ENCODE peak calls at places on chromosomes 1 and 21, in ten cellular contexts. One of them, this sample, is unnamed.
A peak's percentile ranks its signal among the peaks of the same experiment; 100 is the strongest.

GRCh38 chr21:35727830-35728229 is 332.5 kb downstream of the SETD4 start:
- DNase-seq in A549: no peak
- DNase-seq in colonic mucosa: no peak
- DNase-seq in uterus: no peak
- DNase-seq in left lung: no peak
- DNase-seq in brain microvascular endothelial cell: no peak
- DNase-seq in tibial artery: no peak
- DNase-seq in HCT116: no peak
- DNase-seq in A673: no peak
- DNase-seq in AG04450: no peak
- DNase-seq in this sample: no peak

GRCh38 chr1:169487153-169487552 is 1.4 kb upstream of the SLC19A2 start:
- DNase-seq in A673: peak; percentile 25
- DNase-seq in tibial artery: no peak
- DNase-seq in left lung: no peak
- DNase-seq in brain microvascular endothelial cell: no peak
- DNase-seq in HCT116: no peak
- DNase-seq in colonic mucosa: no peak
- DNase-seq in AG04450: no peak
- DNase-seq in uterus: no peak
- DNase-seq in A549: no peak
- DNase-seq in this sample: no peak

GRCh38 chr1:208499021-208499420 is 254.8 kb upstream of the PLXNA2 start:
- DNase-seq in A549: no peak
- DNase-seq in colonic mucosa: no peak
- DNase-seq in A673: no peak
- DNase-seq in left lung: no peak
- DNase-seq in brain microvascular endothelial cell: no peak
- DNase-seq in uterus: no peak
- DNase-seq in AG04450: no peak
- DNase-seq in HCT116: no peak
- DNase-seq in tibial artery: no peak
- DNase-seq in this sample: no peak

GRCh38 chr21:44323591-44323990 is 15.6 kb downstream of the CFAP410 start:
- DNase-seq in tibial artery: no peak
- DNase-seq in colonic mucosa: no peak
- DNase-seq in left lung: peak; percentile 72
- DNase-seq in brain microvascular endothelial cell: no peak
- DNase-seq in uterus: no peak
- DNase-seq in A549: no peak
- DNase-seq in AG04450: no peak
- DNase-seq in HCT116: no peak
- DNase-seq in A673: no peak
- DNase-seq in this sample: no peak

GRCh38 chr1:44170281-44170823 is 28.9 kb upstream of the KLF18 start:
- DNase-seq in AG04450: no peak
- DNase-seq in HCT116: no peak
- DNase-seq in colonic mucosa: no peak
- DNase-seq in A549: no peak
- DNase-seq in uterus: no peak
- DNase-seq in tibial artery: no peak
- DNase-seq in left lung: no peak
- DNase-seq in A673: no peak
- DNase-seq in brain microvascular endothelial cell: no peak
- DNase-seq in this sample: no peak

GRCh38 chr21:42970946-42971653 is 3.3 kb upstream of the PKNOX1 start:
- DNase-seq in tibial artery: no peak
- DNase-seq in AG04450: no peak
- DNase-seq in uterus: no peak
- DNase-seq in brain microvascular endothelial cell: no peak
- DNase-seq in A673: no peak
- DNase-seq in HCT116: no peak
- DNase-seq in A549: no peak
- DNase-seq in colonic mucosa: no peak
- DNase-seq in left lung: no peak
- DNase-seq in this sample: no peak

GRCh38 chr1:3079381-3080093 is 10.5 kb downstream of the PRDM16 start:
- DNase-seq in A549: no peak
- DNase-seq in left lung: peak; percentile 73
- DNase-seq in tibial artery: no peak
- DNase-seq in AG04450: no peak
- DNase-seq in HCT116: no peak
- DNase-seq in colonic mucosa: no peak
- DNase-seq in uterus: no peak
- DNase-seq in A673: no peak
- DNase-seq in brain microvascular endothelial cell: no peak
- DNase-seq in this sample: no peak

GRCh38 chr1:37872692-37873091 is 13.3 kb upstream of the MTF1 start:
- DNase-seq in AG04450: no peak
- DNase-seq in uterus: no peak
- DNase-seq in A549: no peak
- DNase-seq in tibial artery: no peak
- DNase-seq in brain microvascular endothelial cell: no peak
- DNase-seq in HCT116: no peak
- DNase-seq in A673: no peak
- DNase-seq in colonic mucosa: no peak
- DNase-seq in left lung: no peak
- DNase-seq in this sample: no peak

GRCh38 chr1:17434591-17434990 is 4.9 kb downstream of the RCC2 start:
- DNase-seq in brain microvascular endothelial cell: no peak
- DNase-seq in HCT116: no peak
- DNase-seq in left lung: peak; percentile 35
- DNase-seq in AG04450: no peak
- DNase-seq in tibial artery: no peak
- DNase-seq in uterus: no peak
- DNase-seq in A549: no peak
- DNase-seq in A673: no peak
- DNase-seq in colonic mucosa: no peak
- DNase-seq in this sample: no peak

GRCh38 chr1:17438176-17438976 is 1.1 kb downstream of the RCC2 start:
- DNase-seq in uterus: peak; percentile 38
- DNase-seq in brain microvascular endothelial cell: peak; percentile 40
- DNase-seq in colonic mucosa: peak; percentile 82
- DNase-seq in A549: peak; percentile 61
- DNase-seq in left lung: peak; percentile 92
- DNase-seq in AG04450: no peak
- DNase-seq in A673: peak; percentile 74
- DNase-seq in tibial artery: peak; percentile 49
- DNase-seq in HCT116: no peak
- DNase-seq in this sample: no peak

GRCh38 chr1:17438977-17439249 is 564 bp downstream of the RCC2 start:
- DNase-seq in brain microvascular endothelial cell: no peak
- DNase-seq in uterus: no peak
- DNase-seq in tibial artery: no peak
- DNase-seq in A549: no peak
- DNase-seq in left lung: peak; percentile 73
- DNase-seq in HCT116: no peak
- DNase-seq in AG04450: no peak
- DNase-seq in A673: no peak
- DNase-seq in colonic mucosa: peak; percentile 32
- DNase-seq in this sample: no peak

GRCh38 chr1:17437260-17438175 is 2.0 kb downstream of the RCC2 start:
- DNase-seq in A673: peak; percentile 73
- DNase-seq in A549: peak; percentile 35
- DNase-seq in HCT116: no peak
- DNase-seq in tibial artery: no peak
- DNase-seq in colonic mucosa: peak; percentile 38
- DNase-seq in uterus: peak; percentile 45
- DNase-seq in brain microvascular endothelial cell: no peak
- DNase-seq in left lung: peak; percentile 86
- DNase-seq in AG04450: no peak
- DNase-seq in this sample: no peak

DNA sequence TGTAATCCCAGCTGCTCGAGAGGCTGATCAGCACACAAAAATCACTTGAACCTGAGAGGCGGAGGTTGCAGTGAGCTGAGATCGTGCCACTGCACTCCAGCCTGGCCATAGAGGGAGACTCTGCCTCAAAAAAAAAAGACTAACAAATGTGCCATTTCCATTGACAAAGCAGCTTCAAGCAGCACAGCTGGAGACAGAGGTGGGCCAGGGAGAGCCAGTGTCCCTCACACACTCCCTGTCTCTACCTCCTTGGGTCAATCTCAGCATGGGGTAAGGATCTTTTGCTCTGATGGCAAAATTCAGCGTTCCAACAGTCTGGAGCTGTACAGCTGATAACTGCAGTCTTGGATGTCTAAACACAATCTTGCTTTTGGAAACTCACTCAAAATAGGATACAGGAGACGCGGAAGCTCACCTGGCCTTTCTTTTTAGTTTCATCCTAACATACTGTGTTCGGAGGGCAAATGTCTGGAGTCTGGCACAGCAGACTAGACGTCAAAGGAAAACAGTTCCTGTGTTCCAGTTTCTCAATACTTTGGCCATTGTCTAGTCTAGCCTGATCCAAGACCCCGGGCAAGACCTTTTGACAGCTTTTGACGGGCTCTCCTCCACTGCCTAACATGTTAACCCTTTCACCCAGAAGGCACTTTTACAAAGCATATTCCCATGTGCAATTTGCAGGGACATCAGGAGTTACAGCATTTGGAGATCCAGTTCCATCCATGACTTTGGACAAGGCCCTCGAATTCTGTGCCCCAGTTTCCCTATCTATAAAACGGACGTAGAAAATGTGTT is 2.9 kb downstream of the RCC2 start:
- DNase-seq in A549: no peak
- DNase-seq in tibial artery: no peak
- DNase-seq in A673: no peak
- DNase-seq in uterus: no peak
- DNase-seq in AG04450: no peak
- DNase-seq in brain microvascular endothelial cell: no peak
- DNase-seq in HCT116: no peak
- DNase-seq in left lung: no peak
- DNase-seq in colonic mucosa: no peak
- DNase-seq in this sample: no peak
- H3K4me3 ChIP-seq in A549: peak overlapping the region; percentile 98
- H3K4me3 ChIP-seq in tibial artery: peak overlapping the region; percentile 81
- H3K4me3 ChIP-seq in A673: peak overlapping the region; percentile 95
- H3K4me3 ChIP-seq in uterus: peak overlapping the region; percentile 75
- H3K4me3 ChIP-seq in AG04450: peak overlapping the region; percentile 77
- H3K4me3 ChIP-seq in brain microvascular endothelial cell: peak overlapping the region; percentile 78
- H3K4me3 ChIP-seq in HCT116: peak overlapping the region; percentile 98
- H3K4me3 ChIP-seq in left lung: peak overlapping the region; percentile 86
- H3K4me3 ChIP-seq in colonic mucosa: peak overlapping the region; percentile 82
- H3K4me3 ChIP-seq in this sample: peak overlapping the region; percentile 75

GRCh38 chr1:212500986-212501385 is 68.3 kb downstream of the NENF start:
- DNase-seq in AG04450: no peak
- DNase-seq in colonic mucosa: no peak
- DNase-seq in A673: no peak
- DNase-seq in HCT116: no peak
- DNase-seq in left lung: no peak
- DNase-seq in uterus: no peak
- DNase-seq in brain microvascular endothelial cell: no peak
- DNase-seq in A549: no peak
- DNase-seq in tibial artery: no peak
- DNase-seq in this sample: no peak

GRCh38 chr1:212500351-212500750 is 67.6 kb downstream of the NENF start:
- DNase-seq in HCT116: no peak
- DNase-seq in A549: no peak
- DNase-seq in uterus: no peak
- DNase-seq in tibial artery: no peak
- DNase-seq in colonic mucosa: no peak
- DNase-seq in AG04450: no peak
- DNase-seq in A673: no peak
- DNase-seq in left lung: no peak
- DNase-seq in brain microvascular endothelial cell: no peak
- DNase-seq in this sample: no peak

GRCh38 chr1:212506666-212507065 is 73.9 kb downstream of the NENF start:
- DNase-seq in HCT116: no peak
- DNase-seq in colonic mucosa: no peak
- DNase-seq in AG04450: no peak
- DNase-seq in uterus: no peak
- DNase-seq in left lung: no peak
- DNase-seq in brain microvascular endothelial cell: no peak
- DNase-seq in tibial artery: no peak
- DNase-seq in A673: peak; percentile 19
- DNase-seq in A549: no peak
- DNase-seq in this sample: no peak

GRCh38 chr1:212504171-212504803 is 71.6 kb downstream of the NENF start:
- DNase-seq in A673: no peak
- DNase-seq in HCT116: no peak
- DNase-seq in brain microvascular endothelial cell: no peak
- DNase-seq in tibial artery: no peak
- DNase-seq in AG04450: no peak
- DNase-seq in A549: no peak
- DNase-seq in left lung: no peak
- DNase-seq in colonic mucosa: no peak
- DNase-seq in uterus: no peak
- DNase-seq in this sample: no peak

DNA sequence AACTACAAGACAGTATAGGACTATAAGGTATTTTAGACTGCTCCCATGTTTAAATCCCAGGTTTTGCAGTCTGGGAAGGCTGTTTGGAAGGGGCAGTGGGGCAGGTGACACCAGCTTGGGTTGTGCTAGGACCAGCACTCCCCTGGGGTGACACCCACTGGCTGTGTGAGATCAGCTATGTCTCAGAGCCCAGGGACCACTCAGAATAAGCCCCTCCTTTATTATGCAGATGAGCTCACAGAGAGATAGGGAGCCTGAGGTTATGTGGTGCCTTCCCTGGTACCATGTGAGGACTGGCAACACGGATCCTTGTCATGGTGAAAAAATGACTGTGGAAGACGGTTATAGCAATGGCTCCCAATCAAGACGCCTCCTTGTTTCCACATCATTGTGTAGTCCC is 71.0 kb downstream of the NENF start:
- DNase-seq in left lung: no peak
- DNase-seq in AG04450: no peak
- DNase-seq in brain microvascular endothelial cell: no peak
- DNase-seq in HCT116: no peak
- DNase-seq in tibial artery: no peak
- DNase-seq in A673: no peak
- DNase-seq in uterus: no peak
- DNase-seq in A549: no peak
- DNase-seq in colonic mucosa: no peak
- DNase-seq in this sample: no peak
- TF ChIP-seq CTCF in left lung: no peak
- TF ChIP-seq CTCF in AG04450: no peak
- TF ChIP-seq CTCF in brain microvascular endothelial cell: no peak
- TF ChIP-seq CTCF in HCT116: no peak
- TF ChIP-seq CTCF in tibial artery: no peak
- TF ChIP-seq CTCF in A673: no peak
- TF ChIP-seq CTCF in uterus: no peak
- TF ChIP-seq CTCF in A549: no peak
- TF ChIP-seq CTCF in colonic mucosa: no peak
- TF ChIP-seq CTCF in this sample: no peak

GRCh38 chr1:207026177-207026576 is 6.4 kb downstream of the C1orf116 start:
- DNase-seq in brain microvascular endothelial cell: no peak
- DNase-seq in A549: no peak
- DNase-seq in HCT116: no peak
- DNase-seq in uterus: no peak
- DNase-seq in A673: no peak
- DNase-seq in tibial artery: no peak
- DNase-seq in colonic mucosa: no peak
- DNase-seq in left lung: no peak
- DNase-seq in AG04450: no peak
- DNase-seq in this sample: no peak
- H3K4me3 ChIP-seq in brain microvascular endothelial cell: no peak overlapping the region
- H3K4me3 ChIP-seq in A549: peak overlapping the region; percentile 20
- H3K4me3 ChIP-seq in HCT116: no peak overlapping the region
- H3K4me3 ChIP-seq in uterus: no peak overlapping the region
- H3K4me3 ChIP-seq in A673: no peak overlapping the region
- H3K4me3 ChIP-seq in tibial artery: no peak overlapping the region
- H3K4me3 ChIP-seq in colonic mucosa: no peak overlapping the region
- H3K4me3 ChIP-seq in left lung: no peak overlapping the region
- H3K4me3 ChIP-seq in AG04450: no peak overlapping the region
- H3K4me3 ChIP-seq in this sample: no peak overlapping the region

DNA sequence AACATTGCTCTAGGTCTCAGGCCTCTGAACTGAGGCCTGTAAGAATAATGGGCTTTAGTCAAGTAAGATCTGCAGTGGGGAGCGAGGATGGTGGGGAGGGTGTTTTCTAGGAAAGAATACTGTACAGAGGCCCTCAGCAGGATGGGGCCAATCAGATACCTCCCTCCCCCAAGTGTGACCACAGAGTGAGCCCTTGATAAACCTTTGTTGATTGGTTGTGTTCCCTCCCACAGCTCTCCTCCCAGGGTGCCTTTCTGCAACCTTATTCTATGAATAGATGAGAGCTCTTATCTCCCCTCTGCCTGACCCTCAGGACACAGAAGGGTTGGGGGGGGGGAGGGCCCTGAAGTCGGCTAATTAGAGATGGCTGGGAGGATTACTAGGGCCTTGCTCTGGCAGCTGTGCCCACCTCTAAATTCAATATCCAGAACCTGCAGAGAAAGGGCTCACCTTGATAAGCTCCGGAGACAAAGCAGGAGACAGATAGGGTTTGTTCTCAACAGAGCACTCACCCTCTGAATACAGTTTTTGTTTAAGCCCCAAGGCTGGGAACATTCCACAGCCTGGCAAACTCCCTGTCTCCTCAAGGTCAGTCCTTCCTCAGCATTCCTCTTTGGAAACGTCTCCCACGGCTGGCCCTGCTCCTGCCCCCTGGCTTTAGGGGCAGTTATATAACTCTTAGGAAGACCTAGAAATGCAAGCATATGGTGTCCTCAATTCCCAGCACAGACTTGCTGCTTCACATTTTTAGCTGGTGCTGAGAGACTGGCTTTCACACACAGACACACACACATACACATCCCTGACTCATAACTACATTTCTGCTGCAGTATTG is 42.9 kb downstream of the ATP1A1 start:
- DNase-seq in colonic mucosa: peak; percentile 15
- DNase-seq in brain microvascular endothelial cell: no peak
- DNase-seq in A673: no peak
- DNase-seq in AG04450: no peak
- DNase-seq in A549: no peak
- DNase-seq in left lung: no peak
- DNase-seq in uterus: no peak
- DNase-seq in HCT116: no peak
- DNase-seq in tibial artery: no peak
- DNase-seq in this sample: no peak
- TF ChIP-seq CTCF in colonic mucosa: no peak
- TF ChIP-seq CTCF in brain microvascular endothelial cell: peak; percentile 23
- TF ChIP-seq CTCF in A673: no peak
- TF ChIP-seq CTCF in AG04450: no peak
- TF ChIP-seq CTCF in A549: no peak
- TF ChIP-seq CTCF in left lung: no peak
- TF ChIP-seq CTCF in uterus: no peak
- TF ChIP-seq CTCF in HCT116: no peak
- TF ChIP-seq CTCF in tibial artery: no peak
- TF ChIP-seq CTCF in this sample: no peak